ENCODE peak calls at places on chromosomes 1 and 21, in six cellular contexts. J is lower lobe of right lung, C is suprapubic skin, I is GM12865, O is testis, L is endothelial cell of umbilical vein. N is an unnamed sample.
A peak's percentile ranks its signal among the peaks of the same experiment; 100 is the strongest.

GRCh38 chr1:36300526-36300925 is 5.6 kb upstream of the SH3D21 start:
- DNase-seq in J (no peak), C (no peak), O (peak; percentile 3), I (no peak), L (no peak), N (no peak)

GRCh38 chr1:47030170-47030805 is 6.8 kb downstream of the CYP4X1 start:
- DNase-seq in O (no peak), J (no peak), C (no peak), L (peak; percentile 12), I (no peak), N (no peak)

GRCh38 chr1:225612265-225612664 is 40.7 kb downstream of the ENAH start:
- DNase-seq in J (no peak), C (no peak), I (no peak), O (no peak), L (no peak), N (peak; percentile 54)

GRCh38 chr1:15965228-15965767 is 10.6 kb downstream of the ZBTB17 start:
- DNase-seq in J (no peak), L (peak; percentile 51), I (peak; percentile 70), O (no peak), C (peak; percentile 79), N (peak; percentile 89)

GRCh38 chr1:41199375-41199774 is 42.7 kb downstream of the SCMH1 start:
- DNase-seq in L (no peak), C (no peak), O (no peak), I (no peak), J (no peak), N (no peak)

GRCh38 chr21:34592573-34592972 is 22.3 kb downstream of the RCAN1 start:
- DNase-seq in I (no peak), C (no peak), J (no peak), L (peak; percentile 16), O (no peak), N (no peak)

GRCh38 chr21:32364801-32365200 is 28.0 kb downstream of the URB1 start:
- DNase-seq in C (no peak), O (peak; percentile 27), J (no peak), I (no peak), L (no peak), N (no peak)

GRCh38 chr1:95013948-95014574 is 58.7 kb downstream of the ALG14 start:
- DNase-seq in C (no peak), O (no peak), I (no peak), L (peak; percentile 86), J (no peak), N (peak; percentile 34)

GRCh38 chr1:210477328-210477924 is 148.7 kb downstream of the HHAT start:
- DNase-seq in O (no peak), L (no peak), I (no peak), J (no peak), C (no peak), N (no peak)

DNA sequence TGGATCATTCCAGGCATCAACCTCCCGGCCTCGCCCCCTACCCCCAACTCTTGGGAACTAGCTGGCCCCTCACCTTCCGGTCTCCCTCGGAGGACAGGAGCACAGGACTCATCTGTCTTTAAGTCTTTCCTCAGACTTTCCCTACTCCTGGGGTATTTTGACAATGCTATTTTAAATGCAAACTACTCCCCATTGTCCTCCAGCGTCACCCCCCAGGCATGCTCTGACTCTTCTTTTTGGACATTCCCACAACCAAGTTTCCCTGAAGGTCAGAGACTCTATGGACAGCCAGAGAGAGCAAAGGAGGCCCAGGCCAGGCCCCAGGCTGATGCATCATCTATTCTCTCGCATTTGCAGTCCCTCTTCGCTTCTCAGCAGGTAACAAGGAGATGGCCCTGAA is 424.3 kb downstream of the PCP4 start:
- DNase-seq in J (no peak), C (no peak), O (no peak), I (no peak), L (no peak), N (no peak)
- H3K4me3 ChIP-seq in J (no peak overlapping the region), C (no peak overlapping the region), O (no peak overlapping the region), I (no peak overlapping the region), L (no peak overlapping the region), N (no peak overlapping the region)

GRCh38 chr21:36584980-36585940 is 105.3 kb upstream of the CLDN14 start:
- DNase-seq in C (no peak), J (no peak), O (no peak), I (peak; percentile 29), L (no peak), N (no peak)
- TF ChIP-seq CTCF in C (no peak), J (no peak), O (no peak), I (no peak), L (no peak), N (no peak)

GRCh38 chr1:242237051-242237450 is 238.2 kb upstream of the MAP1LC3C start:
- DNase-seq in I (no peak), J (no peak), L (no peak), C (no peak), O (no peak), N (no peak)
- H3K4me3 ChIP-seq in I (no peak overlapping the region), J (no peak overlapping the region), L (no peak overlapping the region), C (no peak overlapping the region), O (no peak overlapping the region), N (no peak overlapping the region)

DNA sequence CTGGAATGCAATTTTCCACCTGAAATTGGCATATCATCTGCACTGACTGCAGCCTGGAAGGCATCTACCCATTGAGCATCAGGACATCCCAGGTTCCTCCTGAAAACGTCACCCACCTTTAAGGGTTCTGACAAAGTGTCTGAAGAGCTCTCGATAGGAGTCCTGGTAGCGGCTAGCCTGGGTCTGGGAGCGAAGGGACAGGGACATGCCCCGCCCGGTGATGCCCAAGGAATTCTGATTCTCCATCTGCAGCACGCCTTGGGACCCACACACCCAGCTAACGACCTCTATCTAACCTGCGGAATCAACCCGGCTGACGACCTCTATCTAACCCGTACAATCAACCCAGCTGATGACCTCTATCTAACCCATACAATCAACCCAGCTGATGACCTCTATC is 13.3 kb upstream of the CCDC27 start:
- DNase-seq in J (no peak), I (no peak), C (no peak), O (no peak), L (no peak), N (no peak)
- TF ChIP-seq CTCF in J (no peak), I (no peak), C (no peak), O (no peak), L (no peak), N (no peak)

GRCh38 chr1:111471538-111471937 is 2.2 kb upstream of the C1orf162 start:
- DNase-seq in O (no peak), L (no peak), C (no peak), I (no peak), J (no peak), N (no peak)
- H3K4me3 ChIP-seq in O (no peak overlapping the region), L (no peak overlapping the region), C (no peak overlapping the region), I (no peak overlapping the region), J (no peak overlapping the region), N (no peak overlapping the region)

DNA sequence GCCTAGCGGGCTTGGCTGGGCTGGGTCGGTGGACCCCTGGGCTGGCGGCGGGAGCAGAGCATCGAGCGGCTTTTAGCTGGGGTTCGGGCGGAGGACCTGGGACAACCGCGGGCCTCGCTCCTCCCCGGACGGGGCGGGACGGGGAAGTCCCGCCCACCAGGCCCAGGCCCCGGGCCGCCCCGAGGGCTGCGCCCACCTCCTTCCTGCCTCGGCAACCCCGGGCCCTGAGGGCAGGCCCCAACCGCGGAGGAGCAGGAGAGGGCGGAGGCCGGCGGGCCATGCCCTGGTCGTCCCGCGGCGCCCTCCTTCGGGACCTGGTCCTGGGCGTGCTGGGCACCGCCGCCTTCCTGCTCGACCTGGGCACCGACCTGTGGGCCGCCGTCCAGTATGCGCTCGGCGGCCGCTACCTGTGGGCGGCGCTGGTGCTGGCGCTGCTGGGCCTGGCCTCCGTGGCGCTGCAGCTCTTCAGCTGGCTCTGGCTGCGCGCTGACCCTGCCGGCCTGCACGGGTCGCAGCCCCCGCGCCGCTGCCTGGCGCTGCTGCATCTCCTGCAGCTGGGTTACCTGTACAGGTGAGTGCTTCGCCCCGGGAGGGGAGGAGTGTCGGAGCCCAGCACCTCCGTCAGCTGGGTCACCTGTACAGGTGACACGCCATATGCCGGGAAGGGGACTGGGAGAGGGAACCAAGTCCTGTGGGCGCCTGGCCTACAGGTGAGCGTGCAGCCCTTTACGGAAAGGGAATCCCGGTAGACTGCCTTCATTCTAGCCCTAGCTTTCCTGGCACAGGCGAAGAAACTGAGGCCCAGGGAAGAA is at the start of gene XKR8:
- DNase-seq in I (peak; percentile 82), J (peak; percentile 90), L (peak; percentile 74), O (peak; percentile 79), C (peak; percentile 89), N (peak; percentile 64)
- TF ChIP-seq CTCF in I (peak; percentile 50), J (peak; percentile 51), L (peak; percentile 68), O (no peak), C (no peak), N (peak; percentile 21)

GRCh38 chr1:56645663-56646330 is 683 bp downstream of the PRKAA2 start:
- DNase-seq in L (peak; percentile 36), J (no peak), I (no peak), C (no peak), O (peak; percentile 38), N (no peak)
- H3K4me3 ChIP-seq in L (peak overlapping the region; percentile 41), J (peak overlapping the region; percentile 59), I (no peak overlapping the region), C (peak overlapping the region; percentile 63), O (peak overlapping the region; percentile 79), N (peak overlapping the region; percentile 62)

N was measured in AG10803.